ENCODE peak calls at places on chromosomes 2 and 18, in eight cellular contexts. One of them, this sample, is unnamed.

GRCh38 chr2:164967781-164968228 is 12.5 kb upstream of the SLC38A11 start:
- DNase-seq in testis: no peak
- DNase-seq in MG63: peak; percentile 74
- DNase-seq in right cardiac atrium: no peak
- DNase-seq in PC-9: peak; percentile 85
- DNase-seq in hepatocyte: peak; percentile 64
- DNase-seq in aorta: peak; percentile 52
- DNase-seq in AG04450: peak; percentile 91
- DNase-seq in this sample: no peak

GRCh38 chr18:23560186-23560585 is 26.1 kb downstream of the NPC1 start:
- DNase-seq in testis: no peak
- DNase-seq in MG63: no peak
- DNase-seq in right cardiac atrium: no peak
- DNase-seq in PC-9: no peak
- DNase-seq in hepatocyte: no peak
- DNase-seq in aorta: no peak
- DNase-seq in AG04450: no peak
- DNase-seq in this sample: no peak

GRCh38 chr2:241148239-241148638 is 1.0 kb downstream of the PASK start:
- DNase-seq in testis: no peak
- DNase-seq in MG63: no peak
- DNase-seq in right cardiac atrium: peak; percentile 4
- DNase-seq in PC-9: no peak
- DNase-seq in hepatocyte: no peak
- DNase-seq in aorta: no peak
- DNase-seq in AG04450: no peak
- DNase-seq in this sample: no peak

GRCh38 chr2:241108271-241109209 is 6.5 kb upstream of the MTERF4 start:
- DNase-seq in testis: peak; percentile 11
- DNase-seq in MG63: no peak
- DNase-seq in right cardiac atrium: no peak
- DNase-seq in PC-9: no peak
- DNase-seq in hepatocyte: no peak
- DNase-seq in aorta: no peak
- DNase-seq in AG04450: no peak
- DNase-seq in this sample: no peak

GRCh38 chr2:18548618-18549017 is 11.8 kb downstream of the RDH14 start:
- DNase-seq in testis: no peak
- DNase-seq in MG63: no peak
- DNase-seq in right cardiac atrium: peak; percentile 14
- DNase-seq in PC-9: no peak
- DNase-seq in hepatocyte: no peak
- DNase-seq in aorta: peak; percentile 45
- DNase-seq in AG04450: no peak
- DNase-seq in this sample: no peak

GRCh38 chr2:212030709-212031108 is 507.9 kb downstream of the ERBB4 start:
- DNase-seq in testis: no peak
- DNase-seq in MG63: no peak
- DNase-seq in right cardiac atrium: no peak
- DNase-seq in PC-9: no peak
- DNase-seq in hepatocyte: no peak
- DNase-seq in aorta: no peak
- DNase-seq in AG04450: no peak
- DNase-seq in this sample: no peak

GRCh38 chr2:32895424-32895823 is 51.3 kb upstream of the LTBP1 start:
- DNase-seq in testis: no peak
- DNase-seq in MG63: no peak
- DNase-seq in right cardiac atrium: no peak
- DNase-seq in PC-9: no peak
- DNase-seq in hepatocyte: no peak
- DNase-seq in aorta: no peak
- DNase-seq in AG04450: no peak
- DNase-seq in this sample: no peak

GRCh38 chr18:24270937-24271380 is 126.7 kb downstream of the OSBPL1A start:
- DNase-seq in testis: no peak
- DNase-seq in MG63: peak; percentile 32
- DNase-seq in right cardiac atrium: no peak
- DNase-seq in PC-9: no peak
- DNase-seq in hepatocyte: peak; percentile 23
- DNase-seq in aorta: no peak
- DNase-seq in AG04450: no peak
- DNase-seq in this sample: no peak

DNA sequence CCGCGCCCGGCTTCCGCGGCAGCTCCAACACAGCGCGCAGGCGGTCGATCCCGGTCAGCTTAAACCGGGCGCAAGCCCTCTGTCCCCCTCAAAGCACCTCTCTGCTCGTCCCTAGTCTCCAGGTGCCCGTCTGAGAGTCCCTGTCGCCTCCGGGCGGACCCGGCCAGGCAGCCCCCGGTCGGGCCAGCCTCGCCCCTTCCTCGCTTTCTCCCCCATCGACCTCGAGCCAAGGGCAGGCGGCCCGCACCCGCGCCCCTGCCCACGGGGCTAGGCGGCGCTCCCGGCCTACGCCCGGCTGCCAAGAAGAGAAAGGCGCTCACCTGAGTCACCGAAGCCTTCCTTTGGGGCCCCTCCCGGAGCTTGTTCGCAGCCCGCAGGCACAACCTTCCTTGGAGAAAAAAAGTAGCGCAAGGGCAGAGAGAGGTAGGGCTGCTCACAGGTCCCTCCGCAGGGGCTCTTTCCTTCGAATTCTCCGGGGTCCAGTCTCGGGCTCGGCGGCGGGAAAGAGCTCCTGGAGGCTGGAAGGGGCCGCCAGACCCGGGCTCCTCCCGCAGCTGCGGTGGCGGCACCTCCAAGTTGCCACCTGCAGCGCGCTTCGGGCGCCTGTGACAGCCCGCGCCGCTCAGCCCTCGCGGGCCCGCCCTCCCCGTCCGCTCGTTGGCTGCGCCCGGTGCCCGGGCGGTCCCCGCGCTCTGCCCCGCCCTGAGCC is 86.4 kb upstream of the EPB41L3 start:
- DNase-seq in testis: peak; percentile 89
- DNase-seq in MG63: peak; percentile 11
- DNase-seq in right cardiac atrium: peak; percentile 82
- DNase-seq in PC-9: no peak
- DNase-seq in hepatocyte: peak; percentile 91
- DNase-seq in aorta: peak; percentile 81
- DNase-seq in AG04450: no peak
- DNase-seq in this sample: peak; percentile 69
- H3K27me3 ChIP-seq in testis: no peaks in the 10 kb centered on the region
- H3K27me3 ChIP-seq in MG63: peaks cover 40% of the 10 kb centered on the region
- H3K27me3 ChIP-seq in right cardiac atrium: no peaks in the 10 kb centered on the region
- H3K27me3 ChIP-seq in PC-9: no peaks in the 10 kb centered on the region
- H3K27me3 ChIP-seq in hepatocyte: peaks cover 15% of the 10 kb centered on the region
- H3K27me3 ChIP-seq in aorta: no peaks in the 10 kb centered on the region
- H3K27me3 ChIP-seq in AG04450: peaks cover 15% of the 10 kb centered on the region
- H3K27me3 ChIP-seq in this sample: peaks cover 77% of the 10 kb centered on the region

DNA sequence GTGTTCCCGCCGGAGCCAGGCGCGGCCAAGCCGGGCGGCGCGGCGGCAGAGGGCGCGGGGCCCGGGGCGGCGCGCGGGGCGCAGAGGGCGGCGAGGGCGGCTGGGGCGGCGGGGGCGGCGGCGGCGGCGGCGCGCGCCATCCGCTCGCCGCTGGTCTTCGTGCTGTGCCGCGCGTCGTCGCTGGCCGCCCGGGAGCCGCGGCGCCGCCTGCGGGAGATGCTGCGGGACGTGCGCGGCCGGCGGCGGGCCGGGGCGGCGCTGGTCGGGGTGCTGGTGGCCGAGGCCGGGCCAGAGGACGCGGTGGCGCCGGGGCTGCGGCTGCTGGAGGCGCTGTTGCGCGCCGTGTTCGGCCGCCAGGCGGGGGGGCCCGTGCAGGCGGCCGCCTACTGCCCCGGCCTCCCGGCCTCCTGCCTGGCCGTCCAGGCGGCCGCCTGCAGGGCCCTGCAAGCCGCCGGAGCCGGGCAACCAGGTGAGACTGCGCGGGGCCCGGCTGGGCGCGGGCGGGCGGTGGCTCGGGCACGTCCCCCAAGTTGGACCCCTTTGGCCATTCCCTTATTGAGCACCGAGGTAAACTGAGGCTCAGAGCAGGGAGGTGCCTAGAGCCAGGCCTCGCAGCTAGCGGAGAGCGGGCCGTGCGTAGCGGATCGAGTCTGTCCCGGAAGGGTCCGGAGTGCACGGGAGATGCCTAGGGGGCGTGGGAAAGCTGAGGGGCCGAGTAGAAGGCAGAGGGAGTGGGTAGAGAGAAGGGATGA is 584 bp downstream of the C2orf72 start:
- DNase-seq in testis: no peak
- DNase-seq in MG63: peak; percentile 32
- DNase-seq in right cardiac atrium: no peak
- DNase-seq in PC-9: no peak
- DNase-seq in hepatocyte: peak; percentile 70
- DNase-seq in aorta: no peak
- DNase-seq in AG04450: no peak
- DNase-seq in this sample: no peak
- H3K27me3 ChIP-seq in testis: no peaks in the 10 kb centered on the region
- H3K27me3 ChIP-seq in MG63: peaks cover 18% of the 10 kb centered on the region
- H3K27me3 ChIP-seq in right cardiac atrium: peaks cover 2% of the 10 kb centered on the region
- H3K27me3 ChIP-seq in PC-9: peaks cover 18% of the 10 kb centered on the region
- H3K27me3 ChIP-seq in hepatocyte: peaks cover 6% of the 10 kb centered on the region
- H3K27me3 ChIP-seq in aorta: no peaks in the 10 kb centered on the region
- H3K27me3 ChIP-seq in AG04450: peaks cover 51% of the 10 kb centered on the region
- H3K27me3 ChIP-seq in this sample: peaks cover 95% of the 10 kb centered on the region

DNA sequence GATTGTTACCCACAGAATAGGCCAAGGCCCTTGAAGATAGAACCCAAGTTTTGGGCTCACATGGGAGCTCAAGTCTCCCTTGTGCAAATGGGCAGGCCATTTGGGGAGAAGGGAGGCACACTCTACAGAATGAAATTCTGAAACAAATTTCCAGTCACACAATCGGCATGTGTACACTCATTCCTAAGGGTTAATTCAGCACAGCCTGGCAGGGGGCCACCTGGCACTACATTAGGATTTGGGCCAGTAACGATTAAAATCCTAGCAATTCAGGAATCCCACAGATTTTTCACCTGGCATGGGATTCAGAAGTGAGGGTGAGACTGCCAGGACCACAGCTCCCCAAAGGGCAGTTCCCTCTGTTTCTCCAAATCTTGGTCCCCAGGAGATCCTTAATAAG is 46.4 kb downstream of the BMP10 start:
- DNase-seq in testis: no peak
- DNase-seq in MG63: peak; percentile 91
- DNase-seq in right cardiac atrium: no peak
- DNase-seq in PC-9: no peak
- DNase-seq in hepatocyte: no peak
- DNase-seq in aorta: peak; percentile 45
- DNase-seq in AG04450: no peak
- DNase-seq in this sample: no peak
- H3K27me3 ChIP-seq in testis: no peaks in the 10 kb centered on the region
- H3K27me3 ChIP-seq in MG63: no peaks in the 10 kb centered on the region
- H3K27me3 ChIP-seq in right cardiac atrium: no peaks in the 10 kb centered on the region
- H3K27me3 ChIP-seq in PC-9: no peaks in the 10 kb centered on the region
- H3K27me3 ChIP-seq in hepatocyte: no peaks in the 10 kb centered on the region
- H3K27me3 ChIP-seq in aorta: no peaks in the 10 kb centered on the region
- H3K27me3 ChIP-seq in AG04450: no peaks in the 10 kb centered on the region
- H3K27me3 ChIP-seq in this sample: no peaks in the 10 kb centered on the region

GRCh38 chr2:187783446-187783845 is 229.2 kb upstream of the TFPI start:
- DNase-seq in testis: no peak
- DNase-seq in MG63: no peak
- DNase-seq in right cardiac atrium: no peak
- DNase-seq in PC-9: no peak
- DNase-seq in hepatocyte: no peak
- DNase-seq in aorta: no peak
- DNase-seq in AG04450: no peak
- DNase-seq in this sample: no peak
- H3K27me3 ChIP-seq in testis: no peaks in the 10 kb centered on the region
- H3K27me3 ChIP-seq in MG63: no peaks in the 10 kb centered on the region
- H3K27me3 ChIP-seq in right cardiac atrium: no peaks in the 10 kb centered on the region
- H3K27me3 ChIP-seq in PC-9: no peaks in the 10 kb centered on the region
- H3K27me3 ChIP-seq in hepatocyte: no peaks in the 10 kb centered on the region
- H3K27me3 ChIP-seq in aorta: no peaks in the 10 kb centered on the region
- H3K27me3 ChIP-seq in AG04450: no peaks in the 10 kb centered on the region
- H3K27me3 ChIP-seq in this sample: no peaks in the 10 kb centered on the region

DNA sequence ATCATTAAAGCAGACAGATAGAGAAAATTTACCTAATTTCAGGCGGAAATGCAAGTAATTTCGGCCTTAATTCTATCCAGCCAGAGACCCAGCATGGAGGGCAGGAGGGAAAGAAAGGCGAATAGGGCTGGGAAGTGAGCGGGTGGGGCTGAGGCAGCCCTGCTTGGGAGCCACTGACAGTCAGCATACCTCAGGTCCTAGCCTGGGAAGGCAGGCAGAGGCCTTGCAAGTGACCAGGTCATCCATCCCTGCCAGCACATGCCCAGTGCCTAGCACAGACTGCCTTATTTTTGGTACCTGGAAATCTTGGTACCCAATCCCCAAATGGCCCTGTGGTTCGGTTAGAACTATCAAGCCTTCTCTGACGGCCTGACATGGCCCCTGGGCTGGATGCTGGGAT is 1.5 kb downstream of the GDF7 start:
- DNase-seq in testis: no peak
- DNase-seq in MG63: no peak
- DNase-seq in right cardiac atrium: no peak
- DNase-seq in PC-9: no peak
- DNase-seq in hepatocyte: no peak
- DNase-seq in aorta: peak; percentile 43
- DNase-seq in AG04450: no peak
- DNase-seq in this sample: no peak
- H3K27me3 ChIP-seq in testis: peaks cover 8% of the 10 kb centered on the region
- H3K27me3 ChIP-seq in MG63: peaks cover 32% of the 10 kb centered on the region
- H3K27me3 ChIP-seq in right cardiac atrium: no peaks in the 10 kb centered on the region
- H3K27me3 ChIP-seq in PC-9: peaks cover 12% of the 10 kb centered on the region
- H3K27me3 ChIP-seq in hepatocyte: peaks cover 95% of the 10 kb centered on the region
- H3K27me3 ChIP-seq in aorta: no peaks in the 10 kb centered on the region
- H3K27me3 ChIP-seq in AG04450: peaks cover 89% of the 10 kb centered on the region
- H3K27me3 ChIP-seq in this sample: peaks cover 98% of the 10 kb centered on the region

GRCh38 chr2:174328309-174329156 is 6.2 kb upstream of the SP9 start:
- DNase-seq in testis: no peak
- DNase-seq in MG63: no peak
- DNase-seq in right cardiac atrium: no peak
- DNase-seq in PC-9: no peak
- DNase-seq in hepatocyte: peak; percentile 29
- DNase-seq in aorta: no peak
- DNase-seq in AG04450: no peak
- DNase-seq in this sample: no peak
- H3K27me3 ChIP-seq in testis: peaks cover 5% of the 10 kb centered on the region
- H3K27me3 ChIP-seq in MG63: peaks cover 16% of the 10 kb centered on the region
- H3K27me3 ChIP-seq in right cardiac atrium: peaks cover 5% of the 10 kb centered on the region
- H3K27me3 ChIP-seq in PC-9: peaks cover 38% of the 10 kb centered on the region
- H3K27me3 ChIP-seq in hepatocyte: peaks cover 91% of the 10 kb centered on the region
- H3K27me3 ChIP-seq in aorta: no peaks in the 10 kb centered on the region
- H3K27me3 ChIP-seq in AG04450: peaks cover 86% of the 10 kb centered on the region
- H3K27me3 ChIP-seq in this sample: peaks cover 100% of the 10 kb centered on the region